ENCODE peak calls at places on chromosomes 4 and X, in five cellular contexts. W is GM23248; T is CD8-positive, alpha-beta memory T cell; Y is upper lobe of left lung; Q is transverse colon. L is an unnamed sample. For H3K36me3 and H3K27me3, the result is how much of the 10 kb centered on the place peaks cover.

GRCh38 chr4:54784188-54784671 is 126.5 kb downstream of the KIT start:
- DNase-seq in W (peak), T (no peak), Y (peak), Q (peak), L (no peak)

GRCh38 chr4:152255437-152255836 is 280.5 kb downstream of the FBXW7 start:
- DNase-seq in W (peak), T (peak), Y (peak), Q (no peak), L (peak)

GRCh38 chrX:95351089-95351488 is 1333.6 kb upstream of the DIAPH2 start:
- DNase-seq in W (no peak), T (no peak), Y (no peak), Q (no peak), L (no peak)

GRCh38 chr4:88277711-88278025 is 6.7 kb downstream of the PPM1K start:
- DNase-seq in W (no peak), T (no peak), Y (no peak), Q (no peak), L (no peak)

GRCh38 chr4:76897522-76898384 is at the start of gene SOWAHB:
- DNase-seq in W (peak), T (peak), Y (peak), Q (peak), L (peak)

GRCh38 chr4:152961752-152962117 is 25.6 kb downstream of the FHDC1 start:
- DNase-seq in W (no peak), T (no peak), Y (no peak), Q (no peak), L (no peak)

GRCh38 chrX:110531873-110532272 is 173.2 kb downstream of the RTL9 start:
- DNase-seq in W (peak), T (no peak), Y (no peak), Q (no peak), L (no peak)

GRCh38 chr4:14877246-14878220 is 124.7 kb upstream of the CPEB2 start:
- DNase-seq in W (no peak), T (no peak), Y (peak), Q (no peak), L (no peak)

GRCh38 chrX:108584617-108585211 is 145.1 kb downstream of the COL4A5 start:
- DNase-seq in W (peak), T (no peak), Y (no peak), Q (no peak), L (peak)

GRCh38 chrX:53082773-53083616 is 828 bp downstream of the TSPYL2 start:
- DNase-seq in W (peak), T (no peak), Y (no peak), Q (no peak), L (no peak)

GRCh38 chrX:67523932-67524331 is 19.9 kb upstream of the AR start:
- DNase-seq in W (no peak), T (no peak), Y (no peak), Q (no peak), L (no peak)

GRCh38 chr4:36226430-36227227 is 17.7 kb downstream of the ARAP2 start:
- DNase-seq in W (no peak), T (no peak), Y (no peak), Q (no peak), L (no peak)

GRCh38 chrX:110409925-110410324 is 51.3 kb downstream of the RTL9 start:
- DNase-seq in W (peak), T (no peak), Y (no peak), Q (no peak), L (no peak)

GRCh38 chr4:114728426-114728825 is 129.8 kb downstream of the UGT8 start:
- DNase-seq in W (no peak), T (no peak), Y (no peak), Q (no peak), L (no peak)

GRCh38 chrX:154457491-154458115 is 478 bp upstream of the PLXNA3 start:
- DNase-seq in W (peak), T (peak), Y (peak), Q (peak), L (peak)

GRCh38 chr4:184028571-184028996 is 123.5 kb downstream of the STOX2 start:
- DNase-seq in W (no peak), T (peak), Y (peak), Q (no peak), L (no peak)

GRCh38 chr4:15040916-15041463 is 38.7 kb downstream of the CPEB2 start:
- DNase-seq in W (peak), T (no peak), Y (no peak), Q (no peak), L (no peak)

GRCh38 chr4:136637071-136637777 is 895.1 kb downstream of the PCDH18 start:
- DNase-seq in W (peak), T (no peak), Y (no peak), Q (no peak), L (peak)

GRCh38 chrX:44344687-44345086 is 1.2 kb upstream of the EFHC2 start:
- DNase-seq in W (no peak), T (peak), Y (no peak), Q (no peak), L (no peak)

GRCh38 chrX:48751343-48751742 is 10.2 kb upstream of the GLOD5 start:
- DNase-seq in W (no peak), T (no peak), Y (no peak), Q (no peak), L (no peak)

GRCh38 chr4:56874918-56875317 is 32.8 kb upstream of the REST start:
- DNase-seq in W (no peak), T (no peak), Y (no peak), Q (no peak), L (no peak)

GRCh38 chr4:25128671-25129070 is 31.6 kb downstream of the SEPSECS start:
- DNase-seq in W (peak), T (no peak), Y (no peak), Q (no peak), L (no peak)

GRCh38 chrX:9845574-9845948 is 59.3 kb downstream of the SHROOM2 start:
- DNase-seq in W (no peak), T (no peak), Y (no peak), Q (no peak), L (no peak)

GRCh38 chrX:44828008-44828605 is 15.7 kb upstream of the DUSP21 start:
- DNase-seq in W (peak), T (no peak), Y (no peak), Q (no peak), L (no peak)

GRCh38 chr4:24794111-24794860 is 1.1 kb upstream of the SOD3 start:
- DNase-seq in W (peak), T (no peak), Y (no peak), Q (peak), L (no peak)

GRCh38 chrX:98407526-98408049 is 1523.9 kb downstream of the RPA4 start:
- DNase-seq in W (no peak), T (no peak), Y (no peak), Q (no peak), L (no peak)

GRCh38 chr4:151099976-151100417 is 569 bp downstream of the RPS3A start:
- DNase-seq in W (peak), T (no peak), Y (no peak), Q (no peak), L (no peak)

GRCh38 chrX:103398321-103398937 is 22.1 kb downstream of the BEX3 start:
- DNase-seq in W (peak), T (no peak), Y (no peak), Q (no peak), L (no peak)

GRCh38 chrX:13598877-13599276 is 29.5 kb downstream of the EGFL6 start:
- DNase-seq in W (peak), T (no peak), Y (no peak), Q (no peak), L (no peak)

GRCh38 chrX:150688911-150689451 is 4.2 kb upstream of the MTMR1 start:
- DNase-seq in W (peak), T (no peak), Y (no peak), Q (no peak), L (peak)

DNA sequence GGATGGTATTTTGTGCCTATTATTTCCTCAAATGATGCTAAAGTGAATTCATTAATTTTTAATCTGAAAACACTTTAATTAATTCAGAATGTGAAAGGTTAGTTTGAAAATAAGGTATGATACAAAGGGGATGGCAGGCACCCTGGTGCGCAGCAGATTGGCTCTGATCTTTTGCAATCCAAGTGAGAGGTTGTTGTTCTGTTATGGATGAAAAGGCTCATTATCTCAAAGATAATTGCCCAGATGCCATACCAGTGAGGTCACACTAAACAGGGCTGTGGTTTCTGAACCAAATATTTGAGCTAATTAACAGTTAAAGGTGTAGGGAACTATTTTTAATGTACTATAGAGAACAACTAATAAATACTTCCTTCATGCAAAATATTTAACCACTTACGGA is 504.9 kb downstream of the RAPGEF2 start:
- DNase-seq in W (no peak), T (no peak), Y (no peak), Q (no peak), L (peak)
- H3K4me3 ChIP-seq in W (no peak), T (no peak), Y (no peak), Q (no peak), L (no peak)

DNA sequence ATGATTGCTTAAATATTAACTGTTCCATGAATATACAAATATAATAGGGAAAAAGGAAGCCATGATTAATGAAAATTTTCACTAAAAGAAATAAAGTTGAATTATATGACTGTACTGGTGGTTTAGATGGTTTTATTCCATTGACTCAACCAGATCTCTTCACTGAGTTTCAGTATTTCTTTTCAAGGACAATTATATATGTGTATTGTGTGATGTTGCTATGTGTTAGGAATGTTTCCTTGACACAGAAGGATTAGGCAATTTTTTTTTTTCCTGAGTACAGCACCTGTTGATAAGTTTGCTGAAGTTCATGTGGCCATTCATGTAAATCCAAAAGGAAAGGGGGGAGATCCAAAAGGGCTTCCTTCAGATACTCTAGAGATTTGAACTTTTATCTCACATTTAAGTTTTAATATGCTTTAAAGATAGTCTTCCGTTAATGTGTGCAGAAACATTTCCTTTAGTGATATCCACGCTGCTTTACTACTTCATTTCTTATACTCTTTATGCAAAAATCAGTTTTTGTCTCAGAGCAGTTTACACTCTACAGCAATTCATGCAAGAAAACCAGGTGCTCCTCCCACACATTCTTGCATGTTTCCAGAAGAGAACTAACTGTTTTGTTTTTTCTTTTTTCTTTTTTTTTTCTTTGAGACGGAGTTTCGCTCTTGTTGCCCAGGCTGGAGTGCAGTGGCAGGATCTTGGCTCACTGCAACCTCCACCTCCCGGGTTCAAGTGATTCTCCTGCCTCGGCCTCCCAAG is 249.1 kb downstream of the RPA4 start:
- DNase-seq in W (no peak), T (no peak), Y (no peak), Q (no peak), L (no peak)
- H3K36me3 ChIP-seq in W (under half), T (under half), Y (under half), Q (under half), L (under half)

GRCh38 chrX:17475820-17476219 is 100.8 kb downstream of the NHS start:
- DNase-seq in W (peak), T (no peak), Y (no peak), Q (no peak), L (no peak)

GRCh38 chrX:17473021-17473420 is 98.0 kb downstream of the NHS start:
- DNase-seq in W (no peak), T (no peak), Y (no peak), Q (no peak), L (no peak)

GRCh38 chrX:17474892-17475291 is 99.9 kb downstream of the NHS start:
- DNase-seq in W (peak), T (no peak), Y (no peak), Q (no peak), L (no peak)

GRCh38 chrX:17472424-17472823 is 97.4 kb downstream of the NHS start:
- DNase-seq in W (no peak), T (no peak), Y (no peak), Q (no peak), L (no peak)

DNA sequence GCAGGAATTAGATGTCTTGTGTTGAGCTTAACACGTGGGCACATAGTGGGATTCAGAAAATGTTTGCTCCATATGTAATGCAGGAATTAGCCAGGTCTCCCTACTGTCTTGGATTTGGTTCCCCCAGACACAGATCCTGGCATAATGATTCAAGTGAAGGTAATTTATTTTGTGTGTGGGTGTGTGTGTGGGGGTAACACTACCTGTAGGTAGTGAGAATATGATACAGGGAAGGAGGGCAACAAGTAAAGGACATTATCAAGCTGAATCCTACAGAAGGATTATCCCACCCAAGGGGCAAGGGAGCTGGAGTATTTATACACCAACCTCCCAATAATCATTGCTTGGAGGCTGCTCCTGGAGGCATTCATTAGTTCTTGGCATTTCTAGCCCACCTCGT is 101.4 kb downstream of the NHS start:
- DNase-seq in W (no peak), T (no peak), Y (no peak), Q (no peak), L (no peak)
- H3K27me3 ChIP-seq in W (under half), T (under half), Y (under half), Q (under half), L (under half)

DNA sequence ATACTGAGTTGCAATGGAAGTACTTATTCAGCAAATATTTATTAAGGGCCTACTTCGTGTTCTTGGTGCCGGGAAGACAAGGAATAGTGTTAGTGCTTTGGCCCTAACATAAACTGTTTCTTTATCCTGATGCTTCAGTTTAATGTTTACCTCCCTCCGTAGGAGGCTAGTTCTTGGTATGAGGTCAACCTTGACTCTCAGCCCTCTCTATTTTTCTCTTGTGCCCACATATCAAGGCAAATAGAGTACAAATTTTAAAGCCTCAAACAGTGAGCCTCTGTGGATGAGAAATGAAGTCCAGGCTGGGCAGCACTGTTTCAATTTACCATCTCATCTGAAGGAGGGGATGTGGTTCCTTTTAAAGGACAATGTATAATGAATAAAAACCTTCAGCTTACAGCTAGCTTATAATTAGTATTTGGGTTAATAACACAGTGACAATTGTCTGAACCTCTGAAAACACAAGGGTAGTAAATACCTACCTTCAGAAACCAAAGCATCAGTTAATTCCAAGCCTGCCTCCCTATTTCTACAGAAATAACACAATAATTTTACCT is 68.5 kb downstream of the SH3RF1 start:
- DNase-seq in W (peak), T (no peak), Y (no peak), Q (no peak), L (no peak)
- H3K4me3 ChIP-seq in W (no peak), T (no peak), Y (no peak), Q (no peak), L (no peak)

DNA sequence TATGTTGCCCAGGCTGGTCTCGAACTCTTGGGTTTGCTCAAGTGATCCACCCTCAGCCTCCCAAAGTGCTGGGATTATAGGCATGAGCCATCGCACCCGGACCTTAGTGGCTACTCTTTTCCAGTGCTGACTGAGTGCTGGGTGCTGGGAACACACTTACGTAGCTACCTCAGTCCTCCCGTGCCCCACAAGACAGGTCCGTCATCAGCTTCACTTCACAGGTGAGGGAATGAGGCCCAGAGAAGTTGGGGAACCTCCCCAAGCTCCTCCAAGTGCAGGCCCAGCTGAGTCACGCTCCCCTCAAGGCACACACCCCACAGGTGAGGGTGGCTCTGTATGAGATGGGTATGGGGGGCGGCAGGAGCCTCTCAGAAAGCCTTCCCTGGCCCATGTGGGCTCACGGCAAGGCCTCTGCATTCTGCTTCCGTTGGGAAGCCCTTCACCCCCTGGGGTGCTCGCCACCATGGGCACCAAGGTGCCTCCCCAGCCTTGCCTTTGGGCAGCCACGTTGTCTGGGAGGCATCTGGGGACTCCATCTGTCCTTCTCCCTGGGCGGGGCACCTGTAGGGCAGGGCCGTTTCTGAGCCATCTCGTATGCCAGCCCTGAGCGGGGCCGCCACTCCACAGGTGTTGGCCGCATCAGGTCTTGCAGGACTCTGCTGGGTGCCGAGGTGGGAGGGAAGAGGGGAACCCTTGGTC is 28.4 kb downstream of the NSG1 start:
- DNase-seq in W (no peak), T (no peak), Y (no peak), Q (no peak), L (no peak)
- H3K36me3 ChIP-seq in W (under half), T (under half), Y (under half), Q (under half), L (under half)

DNA sequence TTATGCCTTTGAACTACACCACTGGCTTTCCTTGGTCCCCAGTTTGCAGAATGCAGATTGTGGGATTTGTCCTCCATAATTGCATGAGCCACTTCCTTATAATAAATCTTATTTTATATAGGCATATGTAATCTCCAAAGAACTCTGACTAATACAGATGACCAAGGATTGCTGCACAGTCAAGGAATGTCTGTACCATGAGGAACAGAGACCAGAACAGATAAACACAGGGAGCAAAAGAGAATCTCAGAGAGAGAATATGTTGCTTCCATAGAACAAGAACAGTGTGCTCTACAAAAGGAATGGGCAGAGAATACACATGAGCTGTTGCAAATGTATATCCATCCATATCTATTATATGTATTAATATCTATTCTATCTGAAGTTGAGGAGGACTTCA is 111.1 kb downstream of the ADRA2C start:
- DNase-seq in W (peak), T (no peak), Y (no peak), Q (no peak), L (no peak)
- H3K27me3 ChIP-seq in W (half or more), T (under half), Y (under half), Q (half or more), L (under half)

GRCh38 chr4:75142850-75143249 is 209.9 kb downstream of the PARM1 start:
- DNase-seq in W (no peak), T (no peak), Y (no peak), Q (no peak), L (no peak)

GRCh38 chr4:75144475-75144874 is 211.6 kb downstream of the PARM1 start:
- DNase-seq in W (no peak), T (no peak), Y (no peak), Q (no peak), L (no peak)

GRCh38 chr4:75146223-75146622 is 213.3 kb downstream of the PARM1 start:
- DNase-seq in W (no peak), T (no peak), Y (no peak), Q (no peak), L (no peak)

GRCh38 chr4:75141162-75141561 is 208.2 kb downstream of the PARM1 start:
- DNase-seq in W (no peak), T (no peak), Y (no peak), Q (no peak), L (no peak)

GRCh38 chr4:75142377-75142776 is 209.5 kb downstream of the PARM1 start:
- DNase-seq in W (peak), T (no peak), Y (no peak), Q (no peak), L (no peak)
- H3K4me3 ChIP-seq in W (no peak), T (no peak), Y (no peak), Q (no peak), L (no peak)

GRCh38 chr4:524196-524595 is 25.2 kb downstream of the PIGG start:
- DNase-seq in W (no peak), T (no peak), Y (no peak), Q (no peak), L (no peak)
- H3K36me3 ChIP-seq in W (under half), T (under half), Y (half or more), Q (under half), L (under half)

DNA sequence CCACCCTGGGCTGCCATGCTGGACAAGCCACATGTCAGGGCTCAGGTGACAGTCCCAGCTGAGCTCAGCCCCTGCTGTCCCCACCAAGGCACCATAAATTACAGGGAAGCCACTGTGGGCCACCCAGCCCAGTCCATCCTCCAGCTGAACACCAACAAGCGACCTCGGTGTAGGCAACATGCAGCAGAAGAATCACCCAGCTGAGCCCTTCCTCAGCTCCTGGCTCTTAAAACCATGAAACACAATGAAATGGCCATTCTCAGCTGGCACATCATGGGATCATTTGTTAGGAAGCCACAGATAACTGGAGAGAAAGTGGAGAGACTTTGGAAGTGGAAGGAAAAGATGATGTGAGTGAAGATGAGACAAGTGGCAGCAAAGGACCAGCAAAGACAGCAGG is 23.3 kb upstream of the MAN2B2 start:
- DNase-seq in W (no peak), T (no peak), Y (no peak), Q (no peak), L (no peak)
- H3K27me3 ChIP-seq in W (under half), T (under half), Y (under half), Q (under half), L (under half)